ENCODE peak calls at places on chromosome 4, in six cellular contexts. V is A549, L is HepG2, G is IMR-90, D is K562, F is HEK293T. E is an unnamed sample.

GRCh38 chr4:8245879-8246833 is 23.4 kb upstream of the HTRA3 start:
- DNase-seq in V (no peak), L (no peak), G (no peak), D (no peak), F (no peak), E (no peak)

GRCh38 chr4:172691552-172691951 is 477.1 kb upstream of the GALNT7 start:
- DNase-seq in V (peak), L (no peak), G (no peak), D (no peak), F (no peak), E (no peak)

GRCh38 chr4:76758290-76758882 is 139.6 kb downstream of the SOWAHB start:
- DNase-seq in V (peak), L (peak), G (peak), D (peak), F (peak), E (no peak)

GRCh38 chr4:169311643-169312365 is 41.0 kb upstream of the SH3RF1 start:
- DNase-seq in V (peak), L (peak), G (peak), D (peak), F (peak), E (peak)

GRCh38 chr4:100721490-100721889 is 203.7 kb upstream of the EMCN start:
- DNase-seq in V (no peak), L (no peak), G (no peak), D (no peak), F (no peak), E (no peak)

GRCh38 chr4:94452476-94453300 is 946 bp downstream of the PDLIM5 start:
- DNase-seq in V (peak), L (peak), G (peak), D (peak), F (peak), E (no peak)

GRCh38 chr4:168496834-168497233 is at the start of gene PALLD:
- DNase-seq in V (no peak), L (no peak), G (peak), D (no peak), F (peak), E (no peak)

GRCh38 chr4:39931441-39931901 is 46.2 kb downstream of the PDS5A start:
- DNase-seq in V (no peak), L (no peak), G (no peak), D (no peak), F (no peak), E (no peak)

GRCh38 chr4:3136454-3136853 is 62.0 kb downstream of the HTT start:
- DNase-seq in V (no peak), L (no peak), G (peak), D (no peak), F (no peak), E (no peak)

GRCh38 chr4:186669159-186669720 is 54.4 kb downstream of the FAT1 start:
- DNase-seq in V (peak), L (peak), G (peak), D (no peak), F (no peak), E (no peak)

GRCh38 chr4:100679926-100680325 is 162.1 kb upstream of the EMCN start:
- DNase-seq in V (no peak), L (no peak), G (no peak), D (no peak), F (no peak), E (no peak)

GRCh38 chr4:152508818-152509217 is 27.1 kb downstream of the FBXW7 start:
- DNase-seq in V (no peak), L (no peak), G (no peak), D (no peak), F (no peak), E (no peak)

GRCh38 chr4:151417766-151418376 is 8.9 kb downstream of the FHIP1A start:
- DNase-seq in V (no peak), L (no peak), G (no peak), D (no peak), F (no peak), E (no peak)

GRCh38 chr4:119615068-119615744 is 13.4 kb downstream of the PDE5A start:
- DNase-seq in V (no peak), L (no peak), G (no peak), D (no peak), F (no peak), E (no peak)

GRCh38 chr4:661856-662761 is 12.0 kb downstream of the ATP5ME start:
- DNase-seq in V (no peak), L (no peak), G (no peak), D (no peak), F (no peak), E (no peak)

GRCh38 chr4:138770818-138771217 is 244.8 kb upstream of the NOCT start:
- DNase-seq in V (no peak), L (no peak), G (no peak), D (no peak), F (no peak), E (no peak)

GRCh38 chr4:138759508-138759907 is 256.1 kb upstream of the NOCT start:
- DNase-seq in V (no peak), L (no peak), G (no peak), D (no peak), F (no peak), E (no peak)

GRCh38 chr4:138766332-138766731 is 249.2 kb upstream of the NOCT start:
- DNase-seq in V (no peak), L (no peak), G (no peak), D (no peak), F (no peak), E (no peak)

GRCh38 chr4:138761638-138762205 is 253.9 kb upstream of the NOCT start:
- DNase-seq in V (no peak), L (no peak), G (peak), D (no peak), F (no peak), E (no peak)

DNA sequence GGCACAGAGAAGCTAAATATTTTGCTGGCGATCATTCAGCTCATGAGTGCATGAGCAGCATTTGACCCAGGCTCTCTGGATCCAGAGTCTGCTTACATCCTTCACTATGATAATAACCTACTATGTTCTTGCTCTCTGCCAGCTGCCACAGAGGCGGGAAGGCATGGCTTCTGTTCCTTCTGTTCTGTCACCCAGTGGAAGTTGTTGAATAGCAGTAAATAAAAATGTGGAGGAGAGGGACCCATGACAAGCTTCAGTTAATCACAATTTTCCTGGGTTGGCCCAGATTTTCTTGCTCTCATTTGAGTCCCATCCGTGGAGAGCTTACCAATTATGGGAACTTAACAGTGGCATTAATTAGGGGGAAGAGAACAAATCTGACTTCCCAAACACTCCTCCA is 250.1 kb upstream of the NOCT start:
- DNase-seq in V (no peak), L (no peak), G (no peak), D (no peak), F (no peak), E (no peak)
- TF ChIP-seq BHLHE40 in V (no peak), L (no peak), G (no peak), D (no peak), F (no peak), E (no peak)

DNA sequence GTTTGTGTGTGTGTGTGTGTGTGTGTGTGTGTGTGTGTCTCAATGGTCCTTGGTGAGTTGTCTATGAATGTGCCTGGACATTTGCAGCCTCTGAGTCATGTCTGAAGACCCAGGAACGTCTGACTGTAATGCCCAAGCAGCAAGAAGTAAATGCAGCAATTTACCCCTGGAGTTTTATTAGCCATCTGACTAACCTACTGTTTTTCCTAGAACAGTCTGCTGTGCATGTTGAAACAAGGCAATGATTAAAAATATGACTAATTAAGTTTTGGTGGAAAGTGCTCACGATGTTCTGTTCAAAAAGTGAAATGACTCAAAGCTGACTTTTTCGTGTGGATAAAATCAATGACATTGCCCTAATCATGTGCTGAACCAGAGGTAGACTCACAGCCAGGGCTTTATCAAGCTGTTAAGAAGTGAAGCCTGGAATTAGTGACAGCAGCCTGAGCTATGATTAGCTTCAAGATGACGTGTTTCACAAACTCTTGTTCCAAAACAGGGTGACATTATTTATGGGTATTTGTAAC is 201.6 kb downstream of the CPE start:
- DNase-seq in V (peak), L (no peak), G (no peak), D (no peak), F (peak), E (no peak)
- TF ChIP-seq BHLHE40 in V (no peak), L (no peak), G (no peak), D (no peak), F (no peak), E (no peak)

GRCh38 chr4:124105212-124105611 is 607.3 kb downstream of the ANKRD50 start:
- DNase-seq in V (no peak), L (no peak), G (peak), D (no peak), F (no peak), E (no peak)

GRCh38 chr4:124104101-124104500 is 608.4 kb downstream of the ANKRD50 start:
- DNase-seq in V (no peak), L (no peak), G (no peak), D (no peak), F (no peak), E (no peak)

DNA sequence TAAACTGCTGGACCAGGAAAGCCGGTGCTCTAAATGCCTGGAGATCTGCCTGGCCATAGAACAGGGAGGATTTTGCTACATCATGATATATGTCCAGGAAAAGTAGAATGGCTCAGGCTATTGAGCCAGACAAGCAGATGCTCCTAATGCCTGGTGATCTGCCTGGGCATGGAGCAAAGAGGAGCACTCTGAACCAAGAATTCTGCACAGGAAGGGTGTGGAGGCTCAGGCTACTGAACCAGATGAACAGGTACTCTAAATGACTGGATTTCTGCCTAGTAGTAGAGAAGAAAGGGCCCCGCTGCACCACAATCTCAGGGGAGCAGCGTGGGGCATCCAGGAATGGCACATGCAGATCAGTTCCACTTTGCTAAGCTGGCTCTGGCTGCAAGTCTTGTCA is 607.9 kb downstream of the ANKRD50 start:
- DNase-seq in V (no peak), L (no peak), G (no peak), D (no peak), F (no peak), E (no peak)
- TF ChIP-seq BHLHE40 in V (no peak), L (no peak), G (no peak), D (no peak), F (no peak), E (no peak)

GRCh38 chr4:127139788-127140286 is 492.9 kb upstream of the INTU start:
- DNase-seq in V (no peak), L (no peak), G (no peak), D (no peak), F (no peak), E (no peak)
- TF ChIP-seq BHLHE40 in V (no peak), L (no peak), G (no peak), D (no peak), F (no peak), E (no peak)

GRCh38 chr4:122584517-122584916 is 36.3 kb downstream of the IL21 start:
- DNase-seq in V (no peak), L (no peak), G (peak), D (no peak), F (no peak), E (no peak)
- TF ChIP-seq BHLHE40 in V (no peak), L (no peak), G (no peak), D (no peak), F (no peak), E (no peak)

GRCh38 chr4:7104366-7105031 is 36.6 kb upstream of the GRPEL1 start:
- DNase-seq in V (no peak), L (no peak), G (no peak), D (no peak), F (no peak), E (no peak)

GRCh38 chr4:7103031-7103598 is 35.3 kb upstream of the GRPEL1 start:
- DNase-seq in V (peak), L (peak), G (peak), D (peak), F (peak), E (peak)

GRCh38 chr4:7103599-7104365 is 35.9 kb upstream of the GRPEL1 start:
- DNase-seq in V (peak), L (peak), G (peak), D (no peak), F (no peak), E (no peak)

GRCh38 chr4:7107166-7107905 is 39.5 kb upstream of the GRPEL1 start:
- DNase-seq in V (no peak), L (no peak), G (no peak), D (no peak), F (no peak), E (no peak)

GRCh38 chr4:7105261-7105660 is 37.4 kb upstream of the GRPEL1 start:
- DNase-seq in V (no peak), L (no peak), G (peak), D (no peak), F (no peak), E (no peak)
- TF ChIP-seq BHLHE40 in V (no peak), L (no peak), G (no peak), D (no peak), F (no peak), E (no peak)

DNA sequence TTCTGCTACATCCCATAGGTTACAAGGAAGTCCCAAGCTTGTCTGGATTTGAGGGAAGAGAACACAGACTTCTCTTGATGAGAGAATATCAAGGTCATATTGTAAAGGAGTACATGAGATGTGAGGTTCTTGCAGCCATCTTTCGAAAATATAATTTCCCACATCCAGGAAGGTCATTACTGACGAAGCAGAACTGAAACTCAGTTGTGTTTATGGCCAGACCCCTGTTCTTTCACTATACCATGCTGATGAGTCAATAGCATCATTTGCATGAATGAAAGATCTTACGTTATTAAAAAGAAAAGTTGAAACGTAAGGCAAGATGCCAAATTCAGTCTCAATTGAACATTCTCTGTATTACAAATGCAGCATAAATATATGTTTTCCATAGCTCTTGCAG is 14.2 kb upstream of the CCDC149 start:
- DNase-seq in V (no peak), L (no peak), G (no peak), D (no peak), F (no peak), E (no peak)
- TF ChIP-seq BHLHE40 in V (no peak), L (no peak), G (no peak), D (no peak), F (no peak), E (no peak)

DNA sequence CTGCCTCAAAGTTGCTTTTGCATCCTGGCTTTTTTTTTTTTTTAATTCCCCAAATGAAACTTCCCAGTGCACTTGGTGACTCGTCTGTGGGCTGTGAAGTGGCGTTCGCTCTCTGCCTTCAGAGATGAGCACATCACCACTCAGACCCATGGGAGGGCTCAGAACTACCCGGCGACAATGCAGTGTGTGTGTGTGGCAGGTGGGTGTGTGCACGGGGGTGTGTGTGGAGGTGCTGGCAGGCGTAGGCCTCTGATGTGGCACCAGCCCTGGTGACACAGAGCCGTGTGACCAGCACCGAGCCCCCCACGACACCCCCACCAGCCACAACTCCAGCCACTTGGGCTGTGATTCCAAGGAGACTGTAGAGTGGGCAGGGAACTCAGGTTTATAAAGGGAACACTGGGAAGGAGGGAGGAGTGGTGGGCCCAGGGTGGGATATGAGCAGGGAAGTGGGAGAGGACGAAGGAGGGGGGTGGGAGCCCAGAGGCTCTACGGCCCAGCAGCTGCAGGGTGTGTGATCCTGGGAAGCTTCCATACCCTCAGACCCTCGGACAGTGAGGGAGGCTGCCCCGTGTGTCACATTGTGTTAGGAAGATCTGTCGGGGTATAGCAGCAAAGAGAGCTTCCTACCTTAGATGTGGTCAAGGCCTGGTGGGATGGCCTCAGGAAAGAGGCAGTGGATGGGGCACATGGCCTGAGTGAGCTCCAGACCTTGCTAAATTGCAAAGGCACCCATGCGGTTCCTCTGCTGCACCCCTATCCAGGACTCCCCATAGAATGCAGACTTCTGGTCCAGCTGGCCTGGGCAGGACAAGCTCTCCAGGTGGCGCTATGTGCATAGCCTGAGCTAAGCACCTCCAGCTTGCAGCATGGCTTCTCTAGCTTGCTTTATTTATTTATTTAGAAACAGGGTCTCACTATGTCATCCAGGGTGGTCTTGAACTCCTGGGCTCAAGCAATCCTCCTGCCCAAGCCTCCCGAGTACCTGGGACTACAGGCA is 5.8 kb upstream of the WFS1 start:
- DNase-seq in V (peak), L (peak), G (peak), D (no peak), F (no peak), E (no peak)
- TF ChIP-seq BHLHE40 in V (no peak), L (no peak), G (no peak), D (no peak), F (no peak), E (no peak)

GRCh38 chr4:5824635-5825034 is 68.3 kb downstream of the CRMP1 start:
- DNase-seq in V (peak), L (peak), G (peak), D (peak), F (peak), E (no peak)

GRCh38 chr4:5826437-5827107 is 66.3 kb downstream of the CRMP1 start:
- DNase-seq in V (no peak), L (no peak), G (no peak), D (no peak), F (no peak), E (no peak)

GRCh38 chr4:5825642-5826041 is 67.2 kb downstream of the CRMP1 start:
- DNase-seq in V (no peak), L (no peak), G (no peak), D (no peak), F (no peak), E (no peak)

GRCh38 chr4:5828005-5828391 is 64.9 kb downstream of the CRMP1 start:
- DNase-seq in V (no peak), L (no peak), G (no peak), D (no peak), F (no peak), E (no peak)

GRCh38 chr4:5827108-5828004 is 65.5 kb downstream of the CRMP1 start:
- DNase-seq in V (no peak), L (no peak), G (peak), D (no peak), F (no peak), E (no peak)
- TF ChIP-seq BHLHE40 in V (no peak), L (no peak), G (no peak), D (no peak), F (no peak), E (no peak)